ENCODE peak calls at places on chromosomes 5 and 9, in six cellular contexts. I is WTC11, T is A549, V is H1, H is K562, P is HepG2. E is an unnamed sample.

GRCh38 chr5:137209232-137209810 is 289.8 kb downstream of the SPOCK1 start:
- DNase-seq in I (no peak), P (no peak), H (no peak), V (no peak), T (no peak), E (peak; percentile 23)

GRCh38 chr5:176652136-176652535 is 4.9 kb downstream of the TSPAN17 start:
- DNase-seq in H (peak; percentile 79), I (no peak), V (no peak), T (no peak), P (no peak), E (no peak)

GRCh38 chr5:39658861-39659260 is 234.1 kb upstream of the DAB2 start:
- DNase-seq in I (no peak), T (no peak), P (no peak), H (no peak), V (no peak), E (no peak)

GRCh38 chr9:120857902-120858301 is 15.2 kb upstream of the PSMD5 start:
- DNase-seq in H (no peak), V (no peak), T (no peak), P (no peak), I (no peak), E (no peak)

GRCh38 chr9:135103931-135104639 is 16.6 kb downstream of the OLFM1 start:
- DNase-seq in V (no peak), I (no peak), T (no peak), P (no peak), H (no peak), E (no peak)

GRCh38 chr5:57042524-57042931 is 90.6 kb upstream of the MIER3 start:
- DNase-seq in H (peak; percentile 50), P (no peak), T (no peak), V (no peak), I (no peak), E (no peak)

GRCh38 chr5:10229306-10230048 is 20.2 kb downstream of the ATPSCKMT start:
- DNase-seq in H (no peak), T (no peak), I (no peak), P (no peak), V (no peak), E (no peak)

GRCh38 chr5:146213210-146213838 is 9.9 kb downstream of the RBM27 start:
- DNase-seq in H (peak; percentile 26), I (no peak), P (peak; percentile 89), V (no peak), T (no peak), E (peak; percentile 50)

GRCh38 chr5:158935215-158935614 is 164.5 kb downstream of the EBF1 start:
- DNase-seq in V (no peak), P (no peak), I (no peak), H (no peak), T (no peak), E (no peak)

GRCh38 chr9:124133752-124134151 is 122.2 kb downstream of the LHX2 start:
- DNase-seq in H (peak; percentile 58), P (peak; percentile 64), I (peak; percentile 53), V (no peak), T (no peak), E (peak; percentile 68)

GRCh38 chr5:148708854-148709253 is 54.5 kb upstream of the HTR4 start:
- DNase-seq in H (no peak), I (no peak), P (no peak), V (no peak), T (no peak), E (no peak)

GRCh38 chr5:179142434-179143198 is 82.4 kb downstream of the ZNF354C start:
- DNase-seq in V (no peak), H (no peak), T (no peak), I (no peak), P (no peak), E (no peak)
- TF ChIP-seq JUN in V (no peak), H (no peak), T (no peak), I (no peak), P (no peak), E (peak; percentile 32)

GRCh38 chr5:121319292-121319691 is 532.4 kb upstream of the FTMT start:
- DNase-seq in P (no peak), I (no peak), T (no peak), H (no peak), V (no peak), E (no peak)

GRCh38 chr5:121315786-121316185 is 535.9 kb upstream of the FTMT start:
- DNase-seq in H (no peak), V (no peak), P (no peak), T (no peak), I (no peak), E (no peak)

GRCh38 chr5:121313886-121314285 is 537.8 kb upstream of the FTMT start:
- DNase-seq in I (no peak), V (no peak), T (no peak), P (no peak), H (no peak), E (no peak)
- TF ChIP-seq JUN in I (no peak), V (no peak), T (no peak), P (no peak), H (no peak), E (no peak)

DNA sequence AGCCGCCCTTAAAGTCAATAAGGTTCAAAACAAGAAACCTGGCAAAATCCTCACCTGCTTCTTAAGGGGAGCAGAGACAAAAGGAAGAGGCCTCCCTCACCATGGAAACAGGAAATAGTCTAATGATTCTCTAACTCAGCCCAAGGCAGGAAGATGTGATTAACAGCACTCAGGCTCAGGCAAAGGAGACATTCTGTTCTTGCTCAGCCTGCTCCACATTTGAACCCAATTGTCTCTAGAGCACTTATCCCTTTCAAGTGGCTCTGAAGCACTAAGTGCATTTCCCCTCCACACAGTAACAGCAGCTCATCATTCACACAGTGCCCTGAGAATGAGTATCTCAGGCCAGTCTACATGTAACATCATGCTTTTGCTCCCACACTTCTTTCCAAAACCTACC is 72.3 kb downstream of the NIPSNAP3B start:
- DNase-seq in I (no peak), T (no peak), H (no peak), P (no peak), V (no peak), E (peak; percentile 33)
- TF ChIP-seq JUN in I (no peak), T (no peak), H (no peak), P (no peak), V (no peak), E (no peak)

GRCh38 chr5:113166710-113167366 is 190.2 kb downstream of the DCP2 start:
- DNase-seq in I (no peak), P (peak; percentile 6), T (peak; percentile 4), H (no peak), V (no peak), E (peak; percentile 72)
- TF ChIP-seq JUN in I (no peak), P (no peak), T (no peak), H (no peak), V (no peak), E (peak; percentile 9)

GRCh38 chr5:179769276-179769675 is 24.5 kb upstream of the LTC4S start:
- DNase-seq in V (no peak), P (no peak), H (no peak), I (no peak), T (no peak), E (no peak)

GRCh38 chr5:179768326-179769085 is 25.3 kb upstream of the LTC4S start:
- DNase-seq in H (no peak), I (peak; percentile 54), V (no peak), P (no peak), T (no peak), E (no peak)

GRCh38 chr5:179765400-179765799 is 28.4 kb upstream of the LTC4S start:
- DNase-seq in H (no peak), I (no peak), T (no peak), P (no peak), V (no peak), E (peak; percentile 89)

GRCh38 chr5:179766021-179766725 is 27.6 kb upstream of the LTC4S start:
- DNase-seq in T (no peak), P (no peak), H (peak; percentile 50), I (no peak), V (no peak), E (peak; percentile 69)

DNA sequence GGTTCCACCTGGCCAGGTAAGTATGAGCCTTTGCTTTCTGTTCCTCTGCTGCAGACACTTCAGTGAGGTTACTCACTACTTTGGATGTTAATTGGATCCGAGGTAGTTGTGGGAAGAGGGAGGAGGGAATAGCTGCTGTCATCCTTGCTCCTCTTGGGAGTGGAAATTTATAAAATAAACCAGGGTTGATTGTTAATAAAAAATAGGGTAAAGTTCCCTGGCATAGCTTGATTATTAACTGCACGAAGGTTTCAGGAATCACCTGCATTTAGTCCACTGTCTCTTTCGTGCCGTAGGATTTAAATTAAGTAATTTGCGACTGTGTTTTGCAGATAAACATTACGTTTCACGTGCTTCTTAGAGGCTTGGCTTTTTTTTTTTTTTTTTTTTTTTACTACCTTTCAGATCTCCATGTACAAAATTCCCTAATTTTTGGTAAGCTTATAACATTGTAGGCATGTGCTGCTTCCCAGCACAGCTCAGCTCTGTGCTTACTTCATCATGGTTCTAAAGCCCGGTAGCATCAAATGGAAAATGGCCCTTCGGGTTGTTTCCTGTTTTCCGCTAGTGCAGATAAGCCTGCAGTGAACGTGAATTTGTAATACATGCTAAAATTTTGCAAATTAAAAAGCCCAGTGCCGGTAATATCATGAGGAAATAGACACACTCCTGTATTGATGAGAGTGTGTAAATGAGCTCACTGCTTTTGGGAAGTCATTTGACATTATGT is 26.9 kb upstream of the LTC4S start:
- DNase-seq in P (no peak), I (no peak), H (no peak), T (no peak), V (no peak), E (peak; percentile 50)
- TF ChIP-seq JUN in P (no peak), I (no peak), H (no peak), T (no peak), V (no peak), E (no peak)

GRCh38 chr9:100425758-100426157 is 1.2 kb upstream of the MSANTD3 start:
- DNase-seq in T (no peak), I (no peak), V (no peak), P (no peak), H (no peak), E (no peak)
- TF ChIP-seq JUN in T (no peak), I (no peak), V (no peak), P (no peak), H (no peak), E (no peak)

DNA sequence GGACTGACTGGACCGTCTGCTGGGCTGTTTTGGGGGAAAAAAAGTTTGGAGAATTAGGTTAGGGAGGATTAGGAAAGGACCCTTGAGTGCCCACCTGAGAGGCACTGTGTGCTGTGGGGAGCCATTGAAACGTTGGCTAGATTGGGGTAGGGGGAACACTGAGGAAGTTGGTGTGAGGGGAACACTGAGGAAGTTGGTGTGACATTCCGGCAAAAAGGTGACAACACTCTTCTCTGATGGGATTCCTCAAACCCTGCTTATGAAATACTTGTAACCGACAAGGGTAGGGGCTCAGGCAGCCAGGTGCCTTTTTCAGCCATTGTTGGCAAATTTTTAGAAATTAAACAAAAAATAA is 1.0 kb downstream of the CYSTM1 start:
- DNase-seq in H (no peak), P (no peak), T (no peak), I (no peak), V (no peak), E (no peak)
- TF ChIP-seq JUN in H (no peak), P (no peak), T (no peak), I (no peak), V (no peak), E (no peak)

GRCh38 chr5:106393276-106393675 is 1277.5 kb downstream of the EFNA5 start:
- DNase-seq in T (no peak), I (no peak), H (no peak), P (no peak), V (no peak), E (no peak)
- TF ChIP-seq JUN in T (no peak), I (no peak), H (no peak), P (no peak), V (no peak), E (no peak)

GRCh38 chr9:33161011-33161588 is 6.0 kb downstream of the B4GALT1 start:
- DNase-seq in V (no peak), H (no peak), I (no peak), P (no peak), T (peak; percentile 82), E (peak; percentile 87)
- TF ChIP-seq JUN in V (no peak), H (peak; percentile 41), I (no peak), P (no peak), T (peak; percentile 82), E (peak; percentile 62)

GRCh38 chr5:73565969-73566547 is 515 bp downstream of the UTP15 start:
- DNase-seq in P (no peak), T (no peak), V (no peak), H (no peak), I (no peak), E (no peak)
- TF ChIP-seq JUN in P (no peak), T (no peak), V (no peak), H (no peak), I (no peak), E (no peak)